ENCODE peak calls at places on chromosomes 2 and 18, in eight cellular contexts. L, T, Z, C, N, K, W and U are unnamed samples.

GRCh38 chr2:197092431-197092830 is 165.9 kb upstream of the PGAP1 start:
- DNase-seq in L (peak), T (no peak), Z (peak), C (no peak), N (no peak), K (no peak), W (no peak), U (no peak)

GRCh38 chr2:230439590-230439989 is 23.6 kb downstream of the SP100 start:
- DNase-seq in L (no peak), T (no peak), Z (no peak), C (no peak), N (no peak), K (no peak), W (no peak), U (no peak)

GRCh38 chr2:239873656-239874635 is 151.2 kb downstream of the NDUFA10 start:
- DNase-seq in L (no peak), T (peak), Z (no peak), C (no peak), N (no peak), K (no peak), W (no peak), U (no peak)

GRCh38 chr18:68779169-68779568 is 18.7 kb upstream of the CCDC102B start:
- DNase-seq in L (no peak), T (no peak), Z (no peak), C (no peak), N (no peak), K (no peak), W (no peak), U (no peak)

GRCh38 chr18:48840491-48840877 is 110.3 kb downstream of the SMAD7 start:
- DNase-seq in L (no peak), T (peak), Z (no peak), C (no peak), N (no peak), K (no peak), W (peak), U (no peak)

GRCh38 chr18:54127759-54128378 is 96.6 kb downstream of the MBD2 start:
- DNase-seq in L (no peak), T (no peak), Z (no peak), C (no peak), N (peak), K (peak), W (no peak), U (no peak)

GRCh38 chr2:168603439-168603961 is 147.4 kb downstream of the CERS6 start:
- DNase-seq in L (no peak), T (no peak), Z (no peak), C (no peak), N (no peak), K (no peak), W (no peak), U (no peak)

GRCh38 chr2:59177748-59178147 is 936.6 kb upstream of the FANCL start:
- DNase-seq in L (no peak), T (no peak), Z (no peak), C (no peak), N (no peak), K (no peak), W (no peak), U (no peak)

GRCh38 chr18:57586243-57587049 is at the start of gene FECH:
- DNase-seq in L (peak), T (peak), Z (peak), C (peak), N (peak), K (peak), W (peak), U (peak)

GRCh38 chr2:241223211-241224067 is 35.0 kb downstream of the ANO7 start:
- DNase-seq in L (no peak), T (no peak), Z (no peak), C (no peak), N (no peak), K (no peak), W (peak), U (no peak)

GRCh38 chr18:24490545-24490944 is 30.1 kb downstream of the HRH4 start:
- DNase-seq in L (no peak), T (no peak), Z (no peak), C (no peak), N (no peak), K (no peak), W (no peak), U (no peak)

GRCh38 chr2:66839551-66840320 is 404.8 kb downstream of the MEIS1 start:
- DNase-seq in L (no peak), T (no peak), Z (peak), C (no peak), N (no peak), K (no peak), W (no peak), U (no peak)

GRCh38 chr2:80461505-80462197 is 157.1 kb upstream of the LRRTM1 start:
- DNase-seq in L (no peak), T (no peak), Z (no peak), C (no peak), N (no peak), K (peak), W (no peak), U (no peak)

GRCh38 chr2:230712443-230713330 is at the start of gene CAB39:
- DNase-seq in L (peak), T (peak), Z (peak), C (peak), N (peak), K (peak), W (peak), U (peak)

GRCh38 chr2:32384529-32384928 is 27.7 kb downstream of the BIRC6 start:
- DNase-seq in L (no peak), T (no peak), Z (no peak), C (no peak), N (no peak), K (no peak), W (no peak), U (no peak)

DNA sequence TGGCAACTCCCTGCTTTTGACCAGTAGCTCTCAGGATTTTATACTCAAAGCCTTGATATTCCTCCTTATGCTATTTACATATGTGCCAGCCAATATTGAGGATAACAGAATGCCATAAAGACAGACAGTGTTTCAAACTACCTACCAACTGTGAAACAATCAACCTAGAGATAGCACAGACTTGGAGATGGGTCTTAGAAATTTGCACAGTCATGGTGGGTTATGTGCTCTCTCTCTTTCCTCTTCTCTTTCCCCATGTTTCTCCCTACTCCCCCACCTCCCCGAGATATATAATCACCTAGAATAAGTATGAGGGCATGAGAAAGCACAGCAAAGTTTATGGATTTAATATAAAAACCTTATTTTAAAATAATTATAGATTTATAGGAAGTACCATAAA is 24.2 kb upstream of the SUCLG1 start:
- DNase-seq in L (no peak), T (no peak), Z (no peak), C (no peak), N (no peak), K (no peak), W (no peak), U (no peak)
- H3K4me3 ChIP-seq in L (no peak), T (no peak), Z (no peak), C (no peak), N (no peak), K (no peak), W (no peak), U (no peak)

GRCh38 chr18:28510210-28510609 is 333.3 kb upstream of the CDH2 start:
- DNase-seq in L (no peak), T (no peak), Z (no peak), C (no peak), N (no peak), K (no peak), W (no peak), U (no peak)

GRCh38 chr18:28512357-28512756 is 335.4 kb upstream of the CDH2 start:
- DNase-seq in L (no peak), T (no peak), Z (no peak), C (no peak), N (no peak), K (no peak), W (no peak), U (no peak)

GRCh38 chr18:28511421-28511821 is 334.5 kb upstream of the CDH2 start:
- DNase-seq in L (no peak), T (no peak), Z (no peak), C (no peak), N (no peak), K (no peak), W (no peak), U (no peak)

GRCh38 chr18:28514699-28515098 is 337.8 kb upstream of the CDH2 start:
- DNase-seq in L (no peak), T (no peak), Z (no peak), C (no peak), N (no peak), K (no peak), W (no peak), U (no peak)
- H3K4me3 ChIP-seq in L (no peak), T (no peak), Z (no peak), C (no peak), N (no peak), K (no peak), W (no peak), U (no peak)

DNA sequence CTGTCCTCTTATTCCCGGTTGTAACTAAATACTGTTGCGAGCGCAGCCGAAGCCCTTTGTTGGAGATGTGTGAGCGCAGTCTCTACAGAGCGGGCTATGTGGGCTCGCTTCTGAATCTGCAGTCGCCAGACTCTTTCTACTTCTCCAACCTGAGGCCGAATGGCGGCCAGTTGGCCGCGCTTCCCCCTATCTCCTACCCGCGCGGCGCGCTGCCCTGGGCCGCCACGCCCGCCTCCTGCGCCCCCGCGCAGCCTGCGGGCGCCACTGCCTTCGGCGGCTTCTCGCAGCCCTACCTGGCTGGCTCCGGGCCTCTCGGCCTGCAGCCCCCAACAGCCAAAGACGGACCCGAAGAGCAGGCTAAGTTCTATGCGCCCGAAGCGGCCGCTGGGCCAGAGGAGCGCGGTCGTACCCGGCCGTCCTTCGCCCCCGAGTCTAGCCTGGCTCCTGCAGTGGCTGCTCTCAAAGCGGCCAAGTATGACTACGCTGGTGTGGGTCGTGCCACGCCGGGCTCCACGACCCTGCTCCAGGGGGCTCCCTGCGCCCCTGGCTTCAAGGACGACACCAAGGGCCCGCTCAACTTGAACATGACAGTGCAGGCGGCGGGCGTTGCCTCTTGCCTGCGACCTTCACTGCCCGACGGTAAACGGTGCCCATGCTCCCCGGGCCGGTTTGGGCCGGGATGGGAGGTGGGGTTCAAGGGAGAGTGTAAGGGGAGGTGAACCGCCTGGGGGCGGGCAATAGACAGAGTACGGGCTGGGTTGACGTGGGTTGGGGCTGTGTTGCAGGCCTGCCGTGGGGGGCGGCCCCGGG is at the start of gene HOXD12:
- DNase-seq in L (no peak), T (no peak), Z (no peak), C (no peak), N (no peak), K (no peak), W (no peak), U (no peak)
- H3K4me3 ChIP-seq in L (no peak), T (no peak), Z (no peak), C (no peak), N (no peak), K (no peak), W (no peak), U (no peak)

GRCh38 chr18:78113445-78113844 is 863.8 kb downstream of the GALR1 start:
- DNase-seq in L (no peak), T (no peak), Z (no peak), C (no peak), N (no peak), K (no peak), W (no peak), U (no peak)

DNA sequence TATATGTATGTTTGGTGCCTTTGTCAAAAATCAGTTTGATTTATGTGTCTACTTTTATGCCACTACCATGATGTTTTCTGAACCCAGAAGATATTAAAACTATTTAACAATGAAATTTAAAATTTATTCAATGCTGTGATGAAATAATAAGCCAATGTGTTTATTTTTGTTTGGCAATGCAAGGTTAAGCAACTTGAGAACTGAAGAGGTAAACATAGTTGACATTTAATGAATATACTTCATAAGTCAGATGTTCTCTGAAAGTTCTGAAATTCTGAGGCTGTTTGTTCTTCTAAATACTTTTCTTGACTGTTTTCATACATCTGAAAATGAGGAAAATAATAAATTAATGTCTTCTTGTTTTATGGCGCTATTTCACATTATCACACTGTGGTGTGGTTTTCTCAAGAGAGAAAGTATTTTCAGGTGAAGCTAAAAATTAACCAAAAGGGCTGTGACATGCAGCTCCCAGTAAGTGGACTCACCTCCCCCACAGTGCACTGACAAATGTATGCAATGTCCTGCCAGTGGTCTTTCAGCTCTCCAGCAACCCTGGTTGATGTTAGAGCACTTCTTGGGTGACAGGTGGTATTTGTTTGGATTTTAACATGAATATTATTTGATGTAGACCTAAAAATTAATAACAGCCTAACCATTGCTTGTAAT is 863.6 kb upstream of the SALL3 start:
- DNase-seq in L (no peak), T (no peak), Z (no peak), C (no peak), N (no peak), K (no peak), W (no peak), U (no peak)
- H3K4me3 ChIP-seq in L (no peak), T (no peak), Z (no peak), C (no peak), N (no peak), K (no peak), W (no peak), U (no peak)

DNA sequence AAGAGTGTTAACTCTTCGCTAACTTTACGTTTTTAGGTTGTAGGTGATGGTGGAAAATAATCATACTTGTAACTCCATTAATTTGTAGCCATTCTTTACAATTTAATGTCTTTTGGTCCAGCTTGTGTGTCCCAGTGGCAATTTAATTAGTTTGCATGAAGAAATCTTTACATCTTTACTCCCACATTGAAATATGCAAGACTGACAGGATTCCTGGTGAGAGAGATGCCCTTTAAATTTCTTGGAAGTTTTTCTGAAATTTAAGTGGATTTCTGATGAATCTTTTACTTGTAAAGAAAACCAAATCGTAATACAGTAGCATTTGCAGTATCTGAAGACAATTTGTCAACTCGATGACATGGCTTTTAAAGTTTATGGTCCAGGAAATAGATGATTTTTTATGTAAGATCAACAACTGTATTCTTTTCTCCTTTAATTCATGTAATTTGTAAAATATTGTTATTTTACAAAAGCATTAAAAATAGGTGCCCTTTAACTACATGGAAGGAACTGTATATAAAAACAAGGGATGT is 3.0 kb downstream of the PHLPP1 start:
- DNase-seq in L (no peak), T (no peak), Z (no peak), C (no peak), N (no peak), K (no peak), W (no peak), U (no peak)
- H3K4me3 ChIP-seq in L (peak), T (peak), Z (no peak), C (no peak), N (no peak), K (peak), W (peak), U (no peak)

DNA sequence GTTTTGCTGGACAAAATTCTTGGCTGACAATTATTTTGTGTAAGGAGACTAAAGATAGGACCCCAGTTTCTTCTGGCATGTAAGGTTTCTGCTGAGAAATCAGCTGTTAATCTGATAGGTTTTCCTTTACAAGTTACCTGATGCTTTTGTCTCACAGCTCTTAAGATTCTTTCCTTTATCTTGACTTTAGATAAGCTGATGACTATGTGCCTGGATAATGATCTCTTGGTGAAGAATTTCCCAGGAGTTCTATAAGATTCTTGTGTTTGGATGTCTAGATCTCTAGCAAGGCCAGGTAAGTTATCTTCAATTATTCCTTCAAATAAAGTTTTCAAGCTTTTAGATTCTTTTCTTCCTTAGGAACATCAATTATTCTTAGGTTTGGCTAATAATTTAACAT is 534.8 kb upstream of the LRRTM4 start:
- DNase-seq in L (no peak), T (no peak), Z (no peak), C (no peak), N (no peak), K (no peak), W (no peak), U (no peak)
- H3K4me3 ChIP-seq in L (no peak), T (no peak), Z (no peak), C (no peak), N (no peak), K (no peak), W (no peak), U (no peak)

DNA sequence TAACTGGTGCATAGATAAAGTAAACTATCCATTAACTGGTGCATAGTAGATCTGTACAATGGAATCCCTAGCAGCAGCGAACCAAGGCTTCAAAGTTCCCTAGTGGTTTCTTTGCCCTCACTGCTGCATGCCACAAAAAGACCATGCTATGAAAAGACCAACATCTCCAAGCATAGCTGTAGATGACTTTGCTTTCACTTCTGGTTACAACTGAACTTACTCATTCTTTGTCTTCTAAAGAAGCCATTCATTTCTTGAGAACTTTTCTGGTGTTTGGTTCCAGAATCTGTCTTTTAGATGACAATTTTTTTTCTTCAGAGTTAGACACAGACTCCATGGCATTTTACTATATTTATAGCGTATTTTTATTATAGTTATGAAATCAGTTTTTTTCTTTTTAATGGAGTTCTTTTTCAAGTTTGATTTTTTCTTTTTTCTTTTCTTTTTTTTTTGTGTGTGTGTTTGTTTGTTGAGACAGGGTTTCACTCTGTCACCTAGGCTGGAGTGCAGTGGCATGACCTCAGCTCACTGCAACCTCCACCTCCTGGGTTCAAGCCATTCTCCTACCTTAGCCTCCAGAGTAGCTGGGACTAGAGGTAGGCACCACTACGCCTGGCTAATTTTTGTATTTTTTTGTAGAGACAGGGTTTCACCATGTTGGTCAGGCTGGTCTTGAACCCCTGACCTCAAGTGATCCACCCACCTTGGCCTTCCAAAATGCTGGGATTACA is 63.6 kb downstream of the SLC35F5 start:
- DNase-seq in L (no peak), T (no peak), Z (no peak), C (no peak), N (no peak), K (no peak), W (no peak), U (peak)
- H3K4me3 ChIP-seq in L (no peak), T (no peak), Z (no peak), C (no peak), N (no peak), K (no peak), W (no peak), U (peak)